ENCODE peak calls at places on chromosomes 1 and 21, in eight cellular contexts. F is ELF-1; K is left colon; Y is A549; C is NCI-H2081 treated with DMSO at 0.1 percent for 48 hours; P is naive thymus-derived CD4-positive, alpha-beta T cell; H is caudate nucleus; I is heart left ventricle. R is an unnamed sample.

GRCh38 chr1:119227446-119227845 is 87.0 kb upstream of the WARS2 start:
- DNase-seq in F (no peak), K (no peak), Y (no peak), C (no peak), P (no peak), H (no peak), I (no peak), R (no peak)

GRCh38 chr1:2555634-2556276 is 416 bp upstream of the TNFRSF14 start:
- DNase-seq in F (no peak), K (peak), Y (no peak), C (no peak), P (peak), H (no peak), I (peak), R (peak)

GRCh38 chr1:241325441-241325840 is 31.6 kb downstream of the RGS7 start:
- DNase-seq in F (no peak), K (no peak), Y (no peak), C (no peak), P (no peak), H (no peak), I (no peak), R (no peak)

GRCh38 chr1:172321429-172321828 is 99.1 kb upstream of the C1orf105 start:
- DNase-seq in F (no peak), K (no peak), Y (peak), C (no peak), P (no peak), H (no peak), I (no peak), R (no peak)

GRCh38 chr1:165629131-165629530 is 1.9 kb upstream of the MGST3 start:
- DNase-seq in F (no peak), K (no peak), Y (no peak), C (no peak), P (no peak), H (no peak), I (no peak), R (no peak)

GRCh38 chr1:78009276-78009675 is 4.5 kb downstream of the DNAJB4 start:
- DNase-seq in F (no peak), K (no peak), Y (no peak), C (no peak), P (no peak), H (no peak), I (no peak), R (no peak)

GRCh38 chr1:32464716-32465540 is at the start of gene ZBTB8B:
- DNase-seq in F (peak), K (peak), Y (peak), C (no peak), P (peak), H (peak), I (peak), R (peak)

GRCh38 chr1:58934711-58935110 is 150.9 kb upstream of the JUN start:
- DNase-seq in F (no peak), K (no peak), Y (no peak), C (no peak), P (no peak), H (no peak), I (no peak), R (no peak)

GRCh38 chr1:103333141-103333540 is 192.4 kb upstream of the RNPC3 start:
- DNase-seq in F (no peak), K (no peak), Y (no peak), C (no peak), P (no peak), H (no peak), I (no peak), R (no peak)

GRCh38 chr1:206658981-206659273 is 23.6 kb downstream of the DYRK3 start:
- DNase-seq in F (peak), K (no peak), Y (no peak), C (no peak), P (no peak), H (no peak), I (peak), R (no peak)

GRCh38 chr21:45607922-45608295 is 35.6 kb upstream of the PCBP3 start:
- DNase-seq in F (no peak), K (no peak), Y (no peak), C (no peak), P (no peak), H (no peak), I (no peak), R (no peak)

GRCh38 chr1:22154063-22154462 is 11.2 kb upstream of the WNT4 start:
- DNase-seq in F (no peak), K (no peak), Y (no peak), C (no peak), P (no peak), H (no peak), I (no peak), R (no peak)

GRCh38 chr1:160460683-160461287 is 60.4 kb downstream of the VANGL2 start:
- DNase-seq in F (no peak), K (no peak), Y (no peak), C (no peak), P (no peak), H (no peak), I (no peak), R (no peak)

GRCh38 chr1:24714859-24715520 is 30.3 kb upstream of the CLIC4 start:
- DNase-seq in F (no peak), K (no peak), Y (no peak), C (no peak), P (no peak), H (peak), I (no peak), R (no peak)

GRCh38 chr21:37415938-37416337 is 49.4 kb downstream of the DYRK1A start:
- DNase-seq in F (no peak), K (no peak), Y (no peak), C (no peak), P (no peak), H (no peak), I (no peak), R (no peak)

GRCh38 chr1:52281518-52281917 is 84.5 kb downstream of the CC2D1B start:
- DNase-seq in F (no peak), K (no peak), Y (no peak), C (no peak), P (no peak), H (no peak), I (no peak), R (no peak)

GRCh38 chr1:59685666-59686065 is 129.1 kb upstream of the HOOK1 start:
- DNase-seq in F (no peak), K (no peak), Y (no peak), C (no peak), P (no peak), H (no peak), I (no peak), R (no peak)

GRCh38 chr1:31705080-31705866 is 1.5 kb upstream of the COL16A1 start:
- DNase-seq in F (peak), K (peak), Y (peak), C (no peak), P (peak), H (peak), I (peak), R (peak)

GRCh38 chr1:72724951-72725863 is 442.9 kb upstream of the NEGR1 start:
- DNase-seq in F (peak), K (no peak), Y (no peak), C (no peak), P (no peak), H (no peak), I (no peak), R (peak)

GRCh38 chr1:19124273-19124672 is 85.8 kb downstream of the UBR4 start:
- DNase-seq in F (no peak), K (no peak), Y (no peak), C (no peak), P (no peak), H (no peak), I (no peak), R (no peak)

GRCh38 chr1:214676747-214677146 is 73.8 kb downstream of the CENPF start:
- DNase-seq in F (no peak), K (no peak), Y (no peak), C (no peak), P (no peak), H (no peak), I (no peak), R (no peak)

GRCh38 chr21:31686272-31686913 is 26.9 kb downstream of the SOD1 start:
- DNase-seq in F (no peak), K (no peak), Y (no peak), C (no peak), P (no peak), H (no peak), I (no peak), R (no peak)

GRCh38 chr1:201228011-201228983 is 37.7 kb downstream of the IGFN1 start:
- DNase-seq in F (peak), K (no peak), Y (no peak), C (no peak), P (no peak), H (no peak), I (no peak), R (no peak)

GRCh38 chr1:61190476-61191067 is 108.2 kb downstream of the NFIA start:
- DNase-seq in F (no peak), K (no peak), Y (peak), C (no peak), P (no peak), H (no peak), I (no peak), R (no peak)

GRCh38 chr1:214289574-214290272 is 8.8 kb downstream of the SMYD2 start:
- DNase-seq in F (peak), K (no peak), Y (no peak), C (no peak), P (no peak), H (no peak), I (no peak), R (no peak)

GRCh38 chr21:43209575-43210453 is 41.0 kb downstream of the CRYAA start:
- DNase-seq in F (no peak), K (peak), Y (peak), C (no peak), P (no peak), H (no peak), I (peak), R (no peak)

GRCh38 chr1:42173155-42173933 is 8.8 kb upstream of the GUCA2A start:
- DNase-seq in F (peak), K (no peak), Y (peak), C (no peak), P (peak), H (peak), I (peak), R (peak)

GRCh38 chr21:42164064-42164789 is 54.7 kb upstream of the ABCG1 start:
- DNase-seq in F (peak), K (peak), Y (peak), C (no peak), P (peak), H (peak), I (peak), R (peak)

GRCh38 chr1:234525156-234525774 is 46.3 kb upstream of the TARBP1 start:
- DNase-seq in F (no peak), K (no peak), Y (no peak), C (no peak), P (no peak), H (no peak), I (no peak), R (no peak)

GRCh38 chr1:221549815-221550214 is 192.1 kb downstream of the DUSP10 start:
- DNase-seq in F (no peak), K (no peak), Y (no peak), C (no peak), P (no peak), H (no peak), I (no peak), R (no peak)

GRCh38 chr1:202254454-202255252 is 61.1 kb downstream of the LGR6 start:
- DNase-seq in F (no peak), K (no peak), Y (peak), C (no peak), P (no peak), H (no peak), I (no peak), R (no peak)

GRCh38 chr1:197725044-197725443 is 50.2 kb downstream of the DENND1B start:
- DNase-seq in F (no peak), K (no peak), Y (peak), C (no peak), P (no peak), H (no peak), I (no peak), R (no peak)

GRCh38 chr1:220370041-220370700 is 97.9 kb upstream of the RAB3GAP2 start:
- DNase-seq in F (peak), K (no peak), Y (peak), C (no peak), P (no peak), H (peak), I (no peak), R (no peak)

GRCh38 chr1:79430437-79430836 is 423.9 kb upstream of the ADGRL4 start:
- DNase-seq in F (peak), K (no peak), Y (no peak), C (no peak), P (no peak), H (no peak), I (no peak), R (no peak)

GRCh38 chr1:26788836-26789611 is 1.3 kb downstream of the PIGV start:
- DNase-seq in F (peak), K (peak), Y (peak), C (peak), P (peak), H (peak), I (peak), R (peak)

R was measured in right lobe of liver.